ENCODE peak calls at places on chromosomes 7 and 10, in four cellular contexts. N is HCT116, O is HepG2, I is H1. T is an unnamed sample.

GRCh38 chr10:387949-388660 is 252.8 kb downstream of the ZMYND11 start:
- DNase-seq in N (no peak), O (peak; percentile 54), I (no peak), T (no peak)

GRCh38 chr10:49299816-49300139 is 808 bp downstream of the C10orf71 start:
- DNase-seq in N (no peak), O (no peak), I (no peak), T (no peak)

GRCh38 chr7:89312561-89312960 is 517.0 kb upstream of the TEX47 start:
- DNase-seq in N (no peak), O (no peak), I (no peak), T (no peak)

GRCh38 chr7:1638113-1638726 is 31.9 kb upstream of the ELFN1 start:
- DNase-seq in N (no peak), O (no peak), I (no peak), T (no peak)

GRCh38 chr10:86364551-86365345 is 1.8 kb downstream of the GRID1 start:
- DNase-seq in N (no peak), O (no peak), I (peak; percentile 82), T (peak; percentile 71)

GRCh38 chr7:25906760-25907159 is 245.2 kb upstream of the NFE2L3 start:
- DNase-seq in N (no peak), O (no peak), I (no peak), T (no peak)

GRCh38 chr10:53843691-53844362 is 957.2 kb downstream of the PCDH15 start:
- DNase-seq in N (no peak), O (no peak), I (no peak), T (no peak)

GRCh38 chr7:43096875-43097274 is 15.6 kb upstream of the HECW1 start:
- DNase-seq in N (no peak), O (no peak), I (no peak), T (no peak)

GRCh38 chr10:35274511-35275060 is 61.7 kb upstream of the CCNY start:
- DNase-seq in N (no peak), O (no peak), I (no peak), T (no peak)

GRCh38 chr7:1240917-1241509 is 8.3 kb downstream of the UNCX start:
- DNase-seq in N (no peak), O (no peak), I (no peak), T (peak; percentile 56)

GRCh38 chr10:33337335-33337854 is 2.9 kb upstream of the NRP1 start:
- DNase-seq in N (no peak), O (no peak), I (no peak), T (no peak)

GRCh38 chr7:73509463-73509862 is 12.6 kb downstream of the BAZ1B start:
- DNase-seq in N (no peak), O (no peak), I (no peak), T (no peak)

GRCh38 chr10:80504158-80504811 is 33.4 kb upstream of the SH2D4B start:
- DNase-seq in N (no peak), O (no peak), I (no peak), T (no peak)
- TF ChIP-seq ATF3 in N (no peak), O (no peak), I (no peak), T (no peak)

DNA sequence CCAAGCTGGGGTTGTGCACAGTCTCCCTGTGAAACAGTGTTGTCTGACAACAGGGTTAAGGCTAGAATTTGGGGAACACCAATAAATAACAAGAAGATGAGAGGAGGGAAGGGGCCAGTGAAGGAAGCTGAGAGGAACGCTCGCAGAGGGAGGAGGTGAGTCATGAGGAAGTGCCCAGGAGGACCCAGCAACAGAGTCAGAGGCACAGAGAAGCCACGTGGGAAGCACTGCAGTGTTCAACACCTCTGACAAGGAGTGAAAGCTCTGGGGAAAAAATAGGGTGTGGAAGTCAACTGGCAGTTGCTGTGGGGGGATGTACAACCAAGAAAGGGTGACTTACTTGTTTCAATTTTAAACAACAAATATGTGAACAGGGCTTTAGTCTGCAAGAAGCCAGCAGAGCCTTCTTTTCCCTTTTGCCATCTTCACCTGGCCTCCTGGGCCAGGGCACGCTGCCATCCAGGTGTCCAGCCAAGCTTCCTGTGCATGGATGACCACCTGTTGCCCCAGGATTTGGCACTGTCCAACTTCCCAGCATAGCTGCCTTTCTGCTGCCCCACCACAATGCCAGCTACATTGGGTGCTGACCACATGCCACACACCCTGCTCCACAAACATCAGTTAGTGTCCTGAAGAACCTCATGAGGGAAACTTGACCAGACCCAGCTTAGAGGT is 69.7 kb downstream of the ATXN7L1 start:
- DNase-seq in N (no peak), O (no peak), I (no peak), T (no peak)
- TF ChIP-seq ATF3 in N (no peak), O (no peak), I (no peak), T (no peak)

DNA sequence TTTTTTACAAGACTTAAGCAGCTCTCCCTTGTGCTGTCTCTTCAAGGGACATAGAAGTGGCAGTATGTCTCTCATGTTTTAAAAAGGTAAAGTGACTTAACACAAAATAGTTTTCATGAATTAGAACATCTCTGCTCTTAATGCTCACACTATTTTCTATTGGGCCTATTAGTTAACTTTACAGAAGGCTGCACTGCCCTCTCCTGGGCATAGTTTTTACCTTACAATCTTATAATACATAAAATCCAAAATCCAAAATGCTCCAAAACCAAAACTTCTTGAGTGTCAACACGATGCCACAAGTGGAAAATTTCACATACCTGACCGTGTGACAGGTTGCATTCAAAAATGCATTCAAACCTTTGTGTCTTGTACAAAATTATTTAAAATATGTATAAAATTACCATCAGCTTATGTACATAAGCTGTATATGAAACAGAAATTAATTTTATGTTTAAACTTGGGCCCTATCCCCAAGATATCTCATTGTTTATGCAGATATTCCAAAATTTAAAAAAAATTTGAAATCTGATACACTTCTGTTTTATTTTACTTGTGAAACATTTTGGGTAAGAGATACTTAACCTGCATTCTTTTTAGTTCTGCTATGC is 25.8 kb downstream of the TES start:
- DNase-seq in N (no peak), O (peak; percentile 51), I (no peak), T (peak; percentile 16)
- TF ChIP-seq ATF3 in N (no peak), O (no peak), I (no peak), T (no peak)

DNA sequence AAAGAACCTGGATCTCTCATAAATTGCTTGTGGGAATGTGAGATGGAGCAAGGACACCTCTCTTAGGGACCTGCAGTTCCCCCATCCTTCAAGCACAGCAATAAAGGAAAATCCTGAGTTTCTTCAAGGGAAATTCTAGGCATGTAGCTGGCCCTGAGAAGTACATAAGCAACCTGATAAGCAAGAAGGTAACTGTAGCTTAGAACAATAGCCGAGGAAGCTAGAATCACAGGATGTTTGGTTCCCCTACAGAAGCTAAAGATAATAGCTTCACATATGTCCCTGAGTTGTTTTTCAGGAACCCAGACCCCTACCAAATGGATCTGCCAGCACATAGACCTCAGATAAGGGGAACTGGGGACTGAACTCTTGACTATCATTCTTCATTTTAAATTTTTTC is 11.6 kb upstream of the UPP1 start:
- DNase-seq in N (no peak), O (no peak), I (no peak), T (no peak)
- TF ChIP-seq ATF3 in N (no peak), O (no peak), I (no peak), T (no peak)